ENCODE peak calls at places on chromosomes 1 and 21, in ten cellular contexts. A is IMR-90, S is body of pancreas, U is tibial nerve, K is progenitor cell of endocrine pancreas, Y is neural progenitor cell, B is fibroblast of the aortic adventitia, M is fibroblast of lung, O is epithelial cell of esophagus, X is AG10803. H is an unnamed sample.

GRCh38 chr1:56394298-56394697 is 185.1 kb downstream of the PLPP3 start:
- DNase-seq in A (no peak), S (no peak), U (peak), K (no peak), Y (no peak), B (peak), M (no peak), O (no peak), X (no peak), H (no peak)

GRCh38 chr21:42373908-42374455 is 7.6 kb upstream of the TFF1 start:
- DNase-seq in A (no peak), S (no peak), U (no peak), K (no peak), Y (no peak), B (no peak), M (no peak), O (no peak), X (no peak), H (no peak)

GRCh38 chr1:23692308-23692871 is 784 bp downstream of the RPL11 start:
- DNase-seq in A (no peak), S (no peak), U (no peak), K (no peak), Y (peak), B (no peak), M (no peak), O (no peak), X (no peak), H (no peak)

GRCh38 chr1:211382714-211383480 is 56.3 kb downstream of the TRAF5 start:
- DNase-seq in A (peak), S (peak), U (peak), K (peak), Y (peak), B (peak), M (peak), O (peak), X (peak), H (peak)

GRCh38 chr1:41475346-41475745 is 9.1 kb downstream of the EDN2 start:
- DNase-seq in A (no peak), S (no peak), U (no peak), K (no peak), Y (no peak), B (no peak), M (no peak), O (no peak), X (no peak), H (no peak)

GRCh38 chr21:32348604-32349332 is 44.0 kb downstream of the URB1 start:
- DNase-seq in A (no peak), S (peak), U (no peak), K (no peak), Y (no peak), B (no peak), M (no peak), O (peak), X (no peak), H (no peak)

GRCh38 chr1:112706505-112707216 is at the start of gene RHOC:
- DNase-seq in A (peak), S (peak), U (no peak), K (peak), Y (peak), B (peak), M (peak), O (peak), X (peak), H (no peak)

GRCh38 chr1:229554886-229555621 is 3.5 kb downstream of the ABCB10 start:
- DNase-seq in A (no peak), S (no peak), U (no peak), K (no peak), Y (no peak), B (peak), M (peak), O (no peak), X (peak), H (no peak)

GRCh38 chr1:206686486-206687249 is 2.0 kb downstream of the MAPKAPK2 start:
- DNase-seq in A (no peak), S (no peak), U (no peak), K (no peak), Y (no peak), B (no peak), M (no peak), O (no peak), X (no peak), H (no peak)

GRCh38 chr1:234381699-234382555 is 8.7 kb downstream of the COA6 start:
- DNase-seq in A (no peak), S (no peak), U (no peak), K (no peak), Y (no peak), B (no peak), M (no peak), O (no peak), X (no peak), H (no peak)

GRCh38 chr1:8858888-8859706 is 19.4 kb downstream of the ENO1 start:
- DNase-seq in A (peak), S (peak), U (peak), K (no peak), Y (peak), B (peak), M (peak), O (peak), X (peak), H (no peak)

GRCh38 chr1:202237052-202237451 is 43.5 kb downstream of the LGR6 start:
- DNase-seq in A (peak), S (peak), U (no peak), K (peak), Y (peak), B (no peak), M (peak), O (peak), X (peak), H (no peak)

GRCh38 chr1:113488576-113489177 is 98.4 kb downstream of the MAGI3 start:
- DNase-seq in A (no peak), S (no peak), U (no peak), K (no peak), Y (peak), B (no peak), M (no peak), O (peak), X (no peak), H (no peak)

GRCh38 chr1:16321176-16321867 is 31.0 kb downstream of the FBXO42 start:
- DNase-seq in A (no peak), S (no peak), U (no peak), K (no peak), Y (no peak), B (peak), M (no peak), O (peak), X (peak), H (no peak)

GRCh38 chr1:244835276-244836134 is at the start of gene COX20:
- DNase-seq in A (peak), S (peak), U (peak), K (peak), Y (peak), B (peak), M (peak), O (peak), X (peak), H (peak)

GRCh38 chr1:184389446-184389845 is 2.6 kb downstream of the C1orf21 start:
- DNase-seq in A (peak), S (no peak), U (no peak), K (no peak), Y (no peak), B (peak), M (no peak), O (peak), X (no peak), H (no peak)

GRCh38 chr1:8062861-8063260 is 36.8 kb upstream of the ERRFI1 start:
- DNase-seq in A (no peak), S (no peak), U (no peak), K (no peak), Y (no peak), B (no peak), M (no peak), O (no peak), X (no peak), H (no peak)

GRCh38 chr21:44370027-44370735 is 16.8 kb downstream of the TRPM2 start:
- DNase-seq in A (peak), S (peak), U (no peak), K (no peak), Y (peak), B (peak), M (peak), O (peak), X (peak), H (peak)

GRCh38 chr1:204268101-204268500 is 54.3 kb upstream of the GOLT1A start:
- DNase-seq in A (no peak), S (no peak), U (no peak), K (no peak), Y (no peak), B (no peak), M (no peak), O (no peak), X (no peak), H (no peak)

GRCh38 chr1:154557939-154558609 is 388 bp downstream of the UBE2Q1 start:
- DNase-seq in A (peak), S (peak), U (no peak), K (peak), Y (no peak), B (no peak), M (no peak), O (peak), X (peak), H (no peak)

GRCh38 chr21:33854604-33855003 is 61.0 kb downstream of the ATP5PO start:
- DNase-seq in A (no peak), S (no peak), U (no peak), K (no peak), Y (no peak), B (no peak), M (no peak), O (peak), X (no peak), H (no peak)

GRCh38 chr1:150874455-150875196 is 1.8 kb downstream of the ARNT start:
- DNase-seq in A (no peak), S (no peak), U (no peak), K (no peak), Y (no peak), B (peak), M (peak), O (no peak), X (peak), H (no peak)

GRCh38 chr1:193556042-193556441 is 369.6 kb upstream of the B3GALT2 start:
- DNase-seq in A (no peak), S (no peak), U (no peak), K (no peak), Y (no peak), B (no peak), M (no peak), O (no peak), X (no peak), H (no peak)

GRCh38 chr1:246795906-246796694 is 71.9 kb downstream of the SCCPDH start:
- DNase-seq in A (no peak), S (no peak), U (no peak), K (no peak), Y (no peak), B (no peak), M (no peak), O (no peak), X (no peak), H (no peak)

GRCh38 chr1:213767683-213768082 is 220.1 kb upstream of the PROX1 start:
- DNase-seq in A (no peak), S (no peak), U (no peak), K (no peak), Y (no peak), B (no peak), M (no peak), O (no peak), X (no peak), H (no peak)

GRCh38 chr1:207240325-207241095 is 81.0 kb upstream of the CD55 start:
- DNase-seq in A (peak), S (no peak), U (no peak), K (no peak), Y (no peak), B (peak), M (no peak), O (peak), X (peak), H (no peak)

GRCh38 chr1:23167353-23168078 is 1.1 kb downstream of the LUZP1 start:
- DNase-seq in A (peak), S (peak), U (no peak), K (no peak), Y (peak), B (peak), M (peak), O (peak), X (peak), H (no peak)

GRCh38 chr1:88318746-88319145 is 365.3 kb upstream of the PKN2 start:
- DNase-seq in A (no peak), S (no peak), U (no peak), K (no peak), Y (no peak), B (no peak), M (no peak), O (no peak), X (no peak), H (no peak)

GRCh38 chr1:243253927-243254232 is 1.2 kb downstream of the CEP170 start:
- DNase-seq in A (no peak), S (peak), U (no peak), K (no peak), Y (peak), B (no peak), M (no peak), O (peak), X (no peak), H (no peak)

GRCh38 chr1:174963547-174964125 is 36.1 kb upstream of the CACYBP start:
- DNase-seq in A (no peak), S (no peak), U (no peak), K (no peak), Y (no peak), B (no peak), M (no peak), O (no peak), X (no peak), H (no peak)

GRCh38 chr1:206719169-206719839 is 34.6 kb downstream of the MAPKAPK2 start:
- DNase-seq in A (no peak), S (no peak), U (no peak), K (no peak), Y (no peak), B (no peak), M (no peak), O (no peak), X (no peak), H (no peak)

GRCh38 chr21:41442496-41443186 is 16.6 kb downstream of the MX1 start:
- DNase-seq in A (peak), S (no peak), U (no peak), K (no peak), Y (no peak), B (no peak), M (no peak), O (no peak), X (peak), H (no peak)

GRCh38 chr21:40047993-40048730 is 180.9 kb downstream of the PCP4 start:
- DNase-seq in A (no peak), S (peak), U (no peak), K (no peak), Y (no peak), B (no peak), M (no peak), O (peak), X (peak), H (no peak)

GRCh38 chr1:87976316-87976715 is 647.6 kb downstream of the LMO4 start:
- DNase-seq in A (no peak), S (no peak), U (no peak), K (no peak), Y (no peak), B (no peak), M (no peak), O (no peak), X (no peak), H (no peak)

GRCh38 chr1:39646232-39647081 is 7.0 kb upstream of the HEYL start:
- DNase-seq in A (peak), S (peak), U (peak), K (peak), Y (peak), B (peak), M (peak), O (peak), X (peak), H (peak)
- TF ChIP-seq CTCF in A (no peak), S (no peak), U (peak), K (no peak), Y (no peak), B (no peak), M (no peak), O (no peak), X (no peak), H (peak)

DNA sequence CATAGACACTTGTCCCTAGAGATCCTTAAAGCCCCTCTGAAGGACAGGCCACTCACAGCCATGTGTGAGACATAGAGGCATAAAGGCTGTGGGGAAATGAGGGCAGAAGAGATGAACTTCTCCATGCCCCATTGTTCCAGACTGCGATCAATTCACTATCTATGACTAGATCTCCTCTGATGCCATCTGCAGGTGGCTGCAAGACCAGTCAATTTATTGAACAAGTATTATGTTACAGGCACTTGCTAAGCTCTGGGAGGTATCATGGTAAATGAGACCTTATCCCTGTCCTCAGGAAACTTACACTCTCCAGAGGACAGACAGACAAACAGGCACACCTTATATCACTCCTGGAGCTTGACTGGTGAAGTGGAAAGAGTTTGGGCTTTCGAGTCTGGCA is 22.9 kb downstream of the UBIAD1 start:
- DNase-seq in A (no peak), S (no peak), U (no peak), K (no peak), Y (no peak), B (no peak), M (no peak), O (no peak), X (no peak), H (no peak)
- TF ChIP-seq CTCF in A (no peak), S (no peak), U (no peak), K (no peak), Y (no peak), B (no peak), M (peak), O (no peak), X (no peak), H (no peak)

GRCh38 chr1:44674113-44675000 is at the start of the genes ARMH1 and TMEM53:
- DNase-seq in A (peak), S (peak), U (peak), K (peak), Y (peak), B (peak), M (peak), O (peak), X (peak), H (peak)
- TF ChIP-seq CTCF in A (no peak), S (no peak), U (peak), K (no peak), Y (no peak), B (no peak), M (no peak), O (peak), X (peak), H (no peak)

DNA sequence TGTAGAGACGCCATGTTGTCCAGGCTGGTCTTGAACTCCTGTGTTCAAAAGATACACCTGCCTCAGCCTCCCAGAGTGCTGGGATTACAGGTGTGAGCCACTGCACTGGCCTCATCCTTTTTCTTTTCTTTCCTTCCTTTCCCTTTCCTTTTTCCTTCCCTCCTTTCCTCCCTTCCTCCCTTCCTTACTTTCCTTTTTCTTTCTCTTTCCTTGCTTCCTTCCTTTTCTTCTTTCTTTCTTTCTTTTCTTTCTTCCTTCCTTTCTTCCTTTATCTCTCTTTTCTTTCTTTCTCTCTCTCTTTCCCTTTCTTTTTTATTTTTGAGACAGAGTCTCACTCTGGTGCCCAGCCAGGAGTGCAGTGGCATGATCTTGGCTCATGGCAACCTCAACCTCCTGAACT is 5.8 kb downstream of the FAM229A start:
- DNase-seq in A (no peak), S (no peak), U (no peak), K (no peak), Y (no peak), B (no peak), M (no peak), O (no peak), X (no peak), H (no peak)
- TF ChIP-seq CTCF in A (no peak), S (no peak), U (no peak), K (no peak), Y (no peak), B (no peak), M (no peak), O (no peak), X (no peak), H (no peak)